ENCODE peak calls at places on chromosomes 12 and 14, in four cellular contexts. S, M, K and A are unnamed samples.

GRCh38 chr14:100239840-100240724 is 1.1 kb downstream of the YY1 start:
- DNase-seq in S (peak), M (peak), K (no peak), A (peak)

GRCh38 chr14:90611936-90612335 is 204.3 kb downstream of the TTC7B start:
- DNase-seq in S (no peak), M (no peak), K (no peak), A (no peak)

GRCh38 chr14:45091696-45092095 is 7.8 kb downstream of the PRPF39 start:
- DNase-seq in S (no peak), M (no peak), K (no peak), A (no peak)

GRCh38 chr14:89807905-89808304 is 146.6 kb downstream of the EFCAB11 start:
- DNase-seq in S (no peak), M (no peak), K (no peak), A (no peak)

GRCh38 chr12:7628401-7628961 is 37.2 kb downstream of the APOBEC1 start:
- DNase-seq in S (no peak), M (peak), K (no peak), A (no peak)

GRCh38 chr12:6020930-6021329 is 75.9 kb upstream of the ANO2 start:
- DNase-seq in S (no peak), M (no peak), K (no peak), A (no peak)

GRCh38 chr12:123092866-123093265 is 58.0 kb downstream of the PITPNM2 start:
- DNase-seq in S (no peak), M (no peak), K (no peak), A (no peak)

GRCh38 chr12:12714276-12715001 is 2.7 kb upstream of the CDKN1B start:
- DNase-seq in S (no peak), M (no peak), K (no peak), A (no peak)

GRCh38 chr12:24850486-24850885 is 98.4 kb downstream of the BCAT1 start:
- DNase-seq in S (no peak), M (no peak), K (no peak), A (no peak)

GRCh38 chr14:92323916-92324818 is 1.2 kb downstream of the SLC24A4 start:
- DNase-seq in S (no peak), M (peak), K (no peak), A (no peak)

GRCh38 chr12:30692470-30692869 is 3.2 kb downstream of the IPO8 start:
- DNase-seq in S (no peak), M (no peak), K (no peak), A (no peak)

GRCh38 chr12:59041241-59042121 is 121.2 kb upstream of the LRIG3 start:
- DNase-seq in S (no peak), M (no peak), K (no peak), A (no peak)

GRCh38 chr12:31736472-31736871 is 7.7 kb upstream of the AMN1 start:
- DNase-seq in S (no peak), M (no peak), K (no peak), A (no peak)

GRCh38 chr12:6825398-6826124 is 2.6 kb upstream of the P3H3 start:
- DNase-seq in S (peak), M (peak), K (no peak), A (peak)

GRCh38 chr14:34437729-34438080 is 24.3 kb downstream of the SPTSSA start:
- DNase-seq in S (no peak), M (no peak), K (no peak), A (no peak)

GRCh38 chr14:96938946-96939345 is 141.8 kb downstream of the VRK1 start:
- DNase-seq in S (peak), M (peak), K (no peak), A (no peak)

GRCh38 chr14:33332497-33332896 is 393.8 kb downstream of the NPAS3 start:
- DNase-seq in S (no peak), M (no peak), K (no peak), A (no peak)

GRCh38 chr14:33331176-33331949 is 392.7 kb downstream of the NPAS3 start:
- DNase-seq in S (no peak), M (no peak), K (no peak), A (no peak)

GRCh38 chr14:33335366-33335765 is 396.7 kb downstream of the NPAS3 start:
- DNase-seq in S (no peak), M (no peak), K (no peak), A (no peak)
- TF ChIP-seq USF1 in S (no peak), M (no peak), K (no peak), A (no peak)

DNA sequence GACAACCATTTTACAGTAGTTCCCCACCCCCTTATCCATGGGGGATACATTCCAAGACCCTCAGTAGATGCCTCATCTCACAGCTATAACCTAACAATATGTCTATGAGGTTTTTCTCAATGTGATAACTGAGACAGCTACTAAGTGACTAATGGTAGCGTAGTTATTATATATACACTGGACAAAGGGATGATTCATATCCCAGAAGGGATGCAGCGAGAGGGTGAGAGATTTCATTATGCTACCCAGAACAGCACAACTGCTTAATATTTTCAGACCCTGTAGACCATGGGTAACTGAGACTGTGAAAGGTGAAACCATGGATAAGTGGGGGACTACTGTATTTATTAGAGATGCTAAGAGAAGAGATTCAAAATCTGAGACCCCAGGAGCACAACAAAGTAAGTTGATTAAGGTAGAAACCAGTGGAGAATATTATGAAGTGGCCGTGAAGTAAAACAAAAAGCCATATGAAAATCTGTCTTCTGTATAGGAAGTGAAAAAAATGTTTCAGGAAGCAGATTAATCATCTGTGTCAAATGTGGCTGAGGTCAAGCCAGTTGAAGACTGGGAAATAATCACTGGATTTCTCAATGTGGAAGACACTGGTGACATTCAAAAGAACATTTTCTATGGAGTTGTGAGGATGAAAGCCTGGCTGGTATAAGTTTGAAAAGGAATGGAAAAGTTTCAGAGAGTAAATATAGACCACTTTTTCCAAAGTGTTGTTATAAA is 77.2 kb downstream of the RPL10L start:
- DNase-seq in S (no peak), M (no peak), K (no peak), A (no peak)
- TF ChIP-seq USF2 in S (no peak), M (no peak), K (no peak), A (no peak)

GRCh38 chr14:94867931-94868597 is 98.2 kb upstream of the GSC start:
- DNase-seq in S (no peak), M (no peak), K (no peak), A (no peak)

GRCh38 chr14:94867209-94867608 is 97.3 kb upstream of the GSC start:
- DNase-seq in S (no peak), M (no peak), K (no peak), A (no peak)

GRCh38 chr14:94863366-94863765 is 93.5 kb upstream of the GSC start:
- DNase-seq in S (no peak), M (no peak), K (no peak), A (no peak)

GRCh38 chr14:94864421-94865195 is 94.7 kb upstream of the GSC start:
- DNase-seq in S (no peak), M (peak), K (no peak), A (no peak)
- TF ChIP-seq USF1 in S (no peak), M (no peak), K (no peak), A (no peak)

GRCh38 chr12:44875954-44876553 is at the start of gene NELL2:
- DNase-seq in S (peak), M (peak), K (no peak), A (peak)
- TF ChIP-seq USF2 in S (no peak), M (no peak), K (no peak), A (no peak)

DNA sequence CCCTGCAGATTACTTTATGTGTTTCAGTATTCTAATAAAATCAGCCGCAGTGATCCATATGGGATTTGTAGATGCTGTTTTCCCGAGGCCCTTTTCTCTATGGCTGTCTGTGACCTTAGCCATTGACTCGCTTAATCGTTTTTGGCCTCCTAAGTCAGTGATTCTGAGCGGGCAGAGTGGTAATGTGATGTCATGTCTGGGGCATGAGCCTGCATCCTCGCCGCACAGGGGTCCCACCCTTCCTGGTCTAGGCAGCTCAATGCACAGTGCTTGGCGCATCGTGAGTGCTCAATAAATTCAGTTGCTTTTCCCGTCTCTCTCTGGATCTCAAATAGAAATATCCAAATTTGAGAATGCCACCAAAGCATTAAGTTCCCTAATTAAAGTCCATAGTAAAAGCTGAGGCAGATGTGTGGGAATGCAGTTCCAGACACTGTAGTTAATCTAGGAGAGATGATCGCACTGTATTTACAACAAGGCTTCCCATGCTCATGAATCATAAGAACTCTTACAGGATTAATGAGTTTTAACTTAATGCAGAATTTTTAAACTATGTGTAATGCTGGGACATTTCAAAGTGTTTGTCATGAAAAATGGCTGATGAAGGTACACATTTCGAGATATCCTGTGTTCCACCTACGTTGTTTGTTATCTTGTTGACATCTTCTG is 29.3 kb downstream of the HMGA2 start:
- DNase-seq in S (no peak), M (no peak), K (no peak), A (no peak)
- TF ChIP-seq USF1 in S (no peak), M (no peak), K (no peak), A (no peak)

GRCh38 chr12:48814313-48815280 is 3.7 kb upstream of the CACNB3 start:
- DNase-seq in S (peak), M (peak), K (peak), A (peak)

GRCh38 chr12:48817957-48818830 is at the start of gene CACNB3:
- DNase-seq in S (peak), M (peak), K (no peak), A (peak)

GRCh38 chr12:48813464-48814312 is 4.6 kb upstream of the CACNB3 start:
- DNase-seq in S (no peak), M (peak), K (no peak), A (no peak)

GRCh38 chr12:48816148-48816854 is 2.0 kb upstream of the CACNB3 start:
- DNase-seq in S (no peak), M (no peak), K (no peak), A (no peak)

DNA sequence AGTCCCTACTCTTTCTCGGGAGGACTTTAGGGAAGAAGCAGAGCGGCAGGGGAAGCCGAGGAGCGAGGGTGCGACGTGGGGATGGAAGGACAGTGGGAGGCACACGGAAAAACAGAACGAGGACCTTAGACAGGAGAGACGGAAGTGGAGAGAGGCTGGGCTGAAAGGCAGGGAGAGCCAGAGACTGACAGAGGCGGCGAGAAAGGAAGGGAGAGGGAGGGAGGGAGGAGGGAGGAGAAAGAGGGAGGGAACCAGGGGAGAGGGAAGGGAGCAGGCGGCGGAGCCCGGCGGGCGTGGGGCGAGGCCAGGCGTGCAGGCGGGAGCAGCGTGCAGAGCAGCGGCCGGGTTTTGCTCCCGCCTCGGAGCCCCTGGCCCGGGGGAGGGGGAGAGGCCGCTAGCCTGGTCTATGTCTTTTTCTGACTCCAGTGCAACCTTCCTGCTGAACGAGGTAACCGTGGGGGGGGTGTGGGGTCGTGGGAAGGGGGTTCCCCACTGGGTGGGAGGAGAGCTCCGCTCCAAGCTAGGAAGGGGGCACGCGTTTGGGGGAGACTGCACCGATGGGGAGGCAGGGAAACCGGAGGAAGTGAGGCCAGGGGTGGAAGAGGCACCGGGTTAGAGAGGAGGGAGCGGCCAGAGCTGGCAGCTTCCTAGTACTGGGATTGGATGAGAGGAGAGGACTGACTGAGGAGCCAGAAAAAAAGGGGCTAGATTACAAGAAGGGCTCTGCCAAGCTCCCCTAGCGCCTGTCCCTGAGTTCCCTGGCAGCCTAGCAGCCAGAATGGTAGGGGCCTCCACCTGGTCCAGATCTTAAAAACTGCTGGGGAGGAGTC is 2.8 kb upstream of the CACNB3 start:
- DNase-seq in S (peak), M (peak), K (no peak), A (peak)
- TF ChIP-seq USF2 in S (no peak), M (no peak), K (no peak), A (no peak)